ENCODE peak calls at places on chromosomes 16 and 17, in four cellular contexts. U, T, I and Q are unnamed samples.

GRCh38 chr17:75622071-75622470 is 11.2 kb upstream of the SMIM5 start:
- DNase-seq in U (no peak), T (no peak), I (no peak), Q (no peak)

GRCh38 chr17:42913527-42913926 is 12.9 kb downstream of the G6PC1 start:
- DNase-seq in U (peak), T (peak), I (no peak), Q (no peak)

GRCh38 chr17:82965371-82965770 is 114.0 kb upstream of the METRNL start:
- DNase-seq in U (no peak), T (no peak), I (no peak), Q (no peak)

GRCh38 chr17:40598928-40599627 is 33.8 kb upstream of the CCR7 start:
- DNase-seq in U (no peak), T (no peak), I (no peak), Q (no peak)

GRCh38 chr17:47649972-47650524 is 329 bp downstream of the KPNB1 start:
- DNase-seq in U (no peak), T (no peak), I (no peak), Q (no peak)

GRCh38 chr17:40225151-40225550 is 6.0 kb downstream of the WIPF2 start:
- DNase-seq in U (no peak), T (no peak), I (no peak), Q (no peak)

GRCh38 chr17:62823111-62823895 is 15.2 kb upstream of the MARCHF10 start:
- DNase-seq in U (peak), T (no peak), I (no peak), Q (no peak)

GRCh38 chr17:74833501-74834361 is 26.0 kb downstream of the GRIN2C start:
- DNase-seq in U (peak), T (no peak), I (no peak), Q (no peak)

GRCh38 chr16:69839798-69840409 is 77.8 kb downstream of the WWP2 start:
- DNase-seq in U (no peak), T (no peak), I (peak), Q (no peak)